ENCODE peak calls at places on chromosome 15, in eight cellular contexts. W is AG09319, Y is GM13977, P is tibial nerve, O is neural crest cell, X is ascending aorta, I is foreskin fibroblast, K is AG10803. N is an unnamed sample.

GRCh38 chr15:51205050-51205707 is 110.5 kb upstream of the TNFAIP8L3 start:
- DNase-seq in X (no peak), Y (no peak), O (no peak), I (no peak), K (no peak), W (no peak), P (no peak), N (no peak)

GRCh38 chr15:68113751-68114150 is 59.6 kb downstream of the PIAS1 start:
- DNase-seq in O (no peak), I (no peak), Y (no peak), X (no peak), K (no peak), P (no peak), W (no peak), N (no peak)

GRCh38 chr15:74815121-74815933 is 2.7 kb downstream of the LMAN1L start:
- DNase-seq in I (no peak), X (no peak), Y (no peak), K (no peak), P (no peak), O (no peak), W (no peak), N (no peak)

GRCh38 chr15:80852676-80853075 is 73.5 kb downstream of the CEMIP start:
- DNase-seq in X (no peak), P (no peak), I (no peak), K (no peak), O (no peak), W (no peak), Y (no peak), N (no peak)

GRCh38 chr15:78055923-78056713 is 21.4 kb downstream of the TBC1D2B start:
- DNase-seq in O (no peak), I (no peak), W (no peak), X (no peak), K (no peak), Y (no peak), P (no peak), N (no peak)

GRCh38 chr15:87492321-87492720 is 764.2 kb downstream of the NTRK3 start:
- DNase-seq in P (no peak), O (no peak), Y (no peak), X (no peak), I (no peak), W (no peak), K (no peak), N (no peak)

GRCh38 chr15:77753238-77753873 is 120.6 kb upstream of the LINGO1 start:
- DNase-seq in I (peak; percentile 12), K (no peak), X (no peak), W (no peak), O (peak; percentile 73), Y (peak; percentile 24), P (no peak), N (no peak)

GRCh38 chr15:47917881-47918280 is 200.6 kb downstream of the SEMA6D start:
- DNase-seq in I (no peak), X (no peak), W (no peak), P (no peak), O (no peak), K (no peak), Y (no peak), N (no peak)

GRCh38 chr15:100940785-100941379 is 21.7 kb downstream of the LRRK1 start:
- DNase-seq in Y (peak; percentile 59), K (no peak), P (no peak), W (no peak), X (no peak), I (no peak), O (no peak), N (no peak)

GRCh38 chr15:27589260-27589659 is 509.9 kb downstream of the OCA2 start:
- DNase-seq in W (no peak), P (no peak), K (no peak), O (no peak), X (no peak), I (no peak), Y (no peak), N (no peak)

GRCh38 chr15:92000709-92001108 is 147.2 kb downstream of the SLCO3A1 start:
- DNase-seq in O (peak; percentile 14), X (no peak), K (no peak), P (no peak), Y (no peak), I (no peak), W (no peak), N (no peak)

GRCh38 chr15:39059886-39060285 is 495.3 kb upstream of the RASGRP1 start:
- DNase-seq in K (peak; percentile 28), Y (no peak), X (no peak), W (no peak), O (no peak), I (no peak), P (no peak), N (no peak)

GRCh38 chr15:100707229-100707628 is 104.8 kb downstream of the ASB7 start:
- DNase-seq in X (no peak), I (no peak), K (no peak), W (no peak), Y (no peak), P (no peak), O (no peak), N (no peak)

GRCh38 chr15:57217716-57218598 is 158.3 kb upstream of the CGNL1 start:
- DNase-seq in O (no peak), X (no peak), P (no peak), Y (no peak), K (peak; percentile 52), I (peak; percentile 32), W (no peak), N (no peak)

GRCh38 chr15:31434418-31435255 is 108.0 kb downstream of the KLF13 start:
- DNase-seq in X (no peak), O (no peak), I (peak; percentile 86), W (peak; percentile 62), P (peak; percentile 60), Y (peak; percentile 79), K (peak; percentile 92), N (no peak)

GRCh38 chr15:83746231-83746630 is 92.3 kb downstream of the ADAMTSL3 start:
- DNase-seq in Y (no peak), P (no peak), X (no peak), O (no peak), I (no peak), W (no peak), K (no peak), N (no peak)

DNA sequence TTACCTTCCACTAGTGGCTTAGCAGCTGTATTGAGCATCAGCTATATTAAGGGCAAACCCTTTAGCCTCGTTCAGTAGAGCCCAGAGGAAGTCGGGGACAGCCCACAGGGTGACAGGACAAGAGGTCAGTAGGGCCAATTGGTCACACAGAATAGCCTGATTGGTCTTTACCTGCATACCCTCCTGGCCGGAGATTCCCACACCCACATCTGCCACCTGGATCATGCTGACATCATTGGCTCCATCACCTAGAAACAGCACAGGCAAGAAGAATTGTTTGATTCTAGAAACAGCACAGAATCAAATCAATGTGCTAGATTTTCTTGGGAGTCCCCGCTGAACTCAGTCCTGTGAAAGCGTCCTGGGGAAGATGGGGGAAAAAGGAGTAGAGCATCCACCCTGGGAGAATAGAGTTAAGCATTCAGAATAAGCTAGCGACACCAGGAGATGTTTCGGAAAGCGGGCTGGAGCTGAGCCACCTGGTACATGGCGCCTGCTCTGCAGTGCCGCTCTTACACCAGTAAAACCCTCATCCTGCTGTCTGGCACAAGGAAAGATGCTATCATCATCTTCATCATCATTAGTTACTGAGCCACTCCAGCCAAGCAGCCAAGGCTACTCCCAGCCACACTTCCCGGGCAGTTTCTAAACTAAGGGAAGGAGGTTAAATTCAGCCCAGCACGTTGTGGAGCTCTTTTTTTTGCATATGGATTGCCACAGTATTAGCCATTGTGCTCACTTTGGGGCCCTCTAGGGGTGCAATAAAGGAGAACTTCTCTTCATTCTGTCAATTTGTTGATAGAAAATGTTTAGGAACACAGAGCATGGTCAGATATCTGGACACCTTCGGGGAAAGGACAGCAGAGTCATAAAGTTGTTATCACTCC is 171.3 kb downstream of the ATP10A start:
- DNase-seq in O (no peak), W (no peak), I (no peak), Y (no peak), K (peak; percentile 32), P (no peak), X (no peak), N (no peak)
- TF ChIP-seq CTCF in O (peak; percentile 31), W (peak; percentile 28), I (peak; percentile 41), Y (no peak), K (peak; percentile 47), P (no peak), X (peak; percentile 11), N (no peak)

GRCh38 chr15:21267231-21267630 is 173.1 kb downstream of the POTEB3 start:
- DNase-seq in Y (no peak), X (no peak), P (no peak), K (no peak), I (no peak), W (no peak), O (no peak), N (no peak)

GRCh38 chr15:21267686-21268395 is 172.5 kb downstream of the POTEB3 start:
- DNase-seq in P (no peak), W (no peak), I (no peak), Y (no peak), K (no peak), X (no peak), O (no peak), N (no peak)

GRCh38 chr15:21269121-21269520 is 171.2 kb downstream of the POTEB3 start:
- DNase-seq in Y (no peak), O (no peak), X (no peak), I (no peak), P (no peak), K (no peak), W (no peak), N (peak; percentile 22)

GRCh38 chr15:21270474-21270873 is 169.8 kb downstream of the POTEB3 start:
- DNase-seq in I (no peak), Y (no peak), X (no peak), P (no peak), O (no peak), W (no peak), K (no peak), N (no peak)
- TF ChIP-seq CTCF in I (no peak), Y (no peak), X (no peak), P (no peak), O (no peak), W (no peak), K (no peak), N (no peak)

DNA sequence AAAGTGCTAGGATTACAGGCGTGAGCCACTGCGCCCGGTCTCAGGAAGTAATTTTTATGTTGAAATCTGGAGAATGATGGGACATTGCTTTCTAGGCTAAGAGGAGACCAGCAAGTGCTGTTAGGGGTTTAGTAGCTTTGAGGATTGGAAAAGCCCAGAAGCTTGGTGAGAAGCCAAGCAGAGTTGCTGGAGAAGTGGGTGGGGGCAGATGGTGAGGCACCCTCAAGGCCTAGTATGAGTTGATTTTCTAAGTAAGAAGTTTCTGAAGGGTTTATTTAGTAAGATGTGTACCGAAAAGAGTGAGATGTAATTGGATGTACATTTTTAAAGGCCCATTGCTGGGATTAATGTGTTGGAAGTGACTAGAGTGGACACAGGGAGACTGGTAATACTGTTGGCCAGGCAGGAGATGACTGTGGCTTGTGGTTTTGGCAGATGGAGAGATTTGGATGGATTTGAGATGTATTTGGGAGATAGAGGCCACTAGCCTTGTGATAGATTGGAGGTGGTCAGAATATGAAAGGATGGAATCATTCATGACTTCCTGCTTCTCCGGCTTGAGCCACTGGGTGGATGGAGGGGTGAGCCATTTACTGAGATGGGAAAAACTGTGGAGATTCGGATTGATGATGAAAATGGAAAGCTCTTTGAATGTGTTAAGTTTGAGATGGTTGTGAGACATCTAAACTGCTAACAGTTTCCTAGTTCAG is 2.3 kb downstream of the LRRC28 start:
- DNase-seq in Y (no peak), O (no peak), P (no peak), I (peak; percentile 51), X (no peak), K (peak; percentile 87), W (no peak), N (no peak)
- TF ChIP-seq CTCF in Y (no peak), O (no peak), P (no peak), I (no peak), X (no peak), K (peak; percentile 27), W (no peak), N (no peak)

GRCh38 chr15:40479024-40479423 is 8.2 kb downstream of the CHST14 start:
- DNase-seq in K (no peak), W (no peak), P (no peak), I (no peak), O (no peak), Y (no peak), X (no peak), N (no peak)
- TF ChIP-seq CTCF in K (no peak), W (no peak), P (no peak), I (no peak), O (no peak), Y (no peak), X (no peak), N (no peak)

N was measured in omental fat pad.